ENCODE peak calls at places on chromosomes 4 and X, in six cellular contexts. One of them, this sample, is unnamed.

GRCh38 chrX:135437867-135438733 is 16.4 kb downstream of the SMIM10L2A start:
- DNase-seq in CD8-positive, alpha-beta memory T cell: no peak
- DNase-seq in esophagus muscularis mucosa: no peak
- DNase-seq in fibroblast of lung: no peak
- DNase-seq in transverse colon: no peak
- DNase-seq in H7: peak; percentile 70
- DNase-seq in this sample: no peak

GRCh38 chr4:14396183-14396582 is 606.1 kb upstream of the CPEB2 start:
- DNase-seq in CD8-positive, alpha-beta memory T cell: no peak
- DNase-seq in esophagus muscularis mucosa: no peak
- DNase-seq in fibroblast of lung: no peak
- DNase-seq in transverse colon: no peak
- DNase-seq in H7: no peak
- DNase-seq in this sample: no peak

GRCh38 chr4:3342182-3342854 is 49.5 kb downstream of the RGS12 start:
- DNase-seq in CD8-positive, alpha-beta memory T cell: no peak
- DNase-seq in esophagus muscularis mucosa: no peak
- DNase-seq in fibroblast of lung: peak; percentile 80
- DNase-seq in transverse colon: no peak
- DNase-seq in H7: no peak
- DNase-seq in this sample: peak; percentile 25

GRCh38 chr4:84887824-84888223 is 78.7 kb downstream of the WDFY3 start:
- DNase-seq in CD8-positive, alpha-beta memory T cell: no peak
- DNase-seq in esophagus muscularis mucosa: no peak
- DNase-seq in fibroblast of lung: peak; percentile 82
- DNase-seq in transverse colon: no peak
- DNase-seq in H7: no peak
- DNase-seq in this sample: no peak

GRCh38 chr4:11904117-11904535 is 475.4 kb upstream of the HS3ST1 start:
- DNase-seq in CD8-positive, alpha-beta memory T cell: no peak
- DNase-seq in esophagus muscularis mucosa: no peak
- DNase-seq in fibroblast of lung: peak; percentile 35
- DNase-seq in transverse colon: peak; percentile 24
- DNase-seq in H7: no peak
- DNase-seq in this sample: no peak

GRCh38 chr4:124061413-124061812 is 651.1 kb downstream of the ANKRD50 start:
- DNase-seq in CD8-positive, alpha-beta memory T cell: no peak
- DNase-seq in esophagus muscularis mucosa: no peak
- DNase-seq in fibroblast of lung: peak; percentile 78
- DNase-seq in transverse colon: no peak
- DNase-seq in H7: no peak
- DNase-seq in this sample: no peak

GRCh38 chr4:100079264-100079663 is 111.0 kb downstream of the DDIT4L start:
- DNase-seq in CD8-positive, alpha-beta memory T cell: no peak
- DNase-seq in esophagus muscularis mucosa: no peak
- DNase-seq in fibroblast of lung: no peak
- DNase-seq in transverse colon: no peak
- DNase-seq in H7: no peak
- DNase-seq in this sample: no peak

GRCh38 chr4:183718876-183719275 is 59.8 kb downstream of the TRAPPC11 start:
- DNase-seq in CD8-positive, alpha-beta memory T cell: no peak
- DNase-seq in esophagus muscularis mucosa: no peak
- DNase-seq in fibroblast of lung: no peak
- DNase-seq in transverse colon: no peak
- DNase-seq in H7: no peak
- DNase-seq in this sample: no peak

GRCh38 chrX:48831909-48832291 is 3.5 kb downstream of the PCSK1N start:
- DNase-seq in CD8-positive, alpha-beta memory T cell: no peak
- DNase-seq in esophagus muscularis mucosa: no peak
- DNase-seq in fibroblast of lung: no peak
- DNase-seq in transverse colon: no peak
- DNase-seq in H7: peak; percentile 83
- DNase-seq in this sample: no peak

GRCh38 chr4:54837576-54838140 is 179.9 kb downstream of the KIT start:
- DNase-seq in CD8-positive, alpha-beta memory T cell: no peak
- DNase-seq in esophagus muscularis mucosa: no peak
- DNase-seq in fibroblast of lung: peak; percentile 6
- DNase-seq in transverse colon: no peak
- DNase-seq in H7: no peak
- DNase-seq in this sample: no peak

GRCh38 chrX:42946544-42947223 is 168.7 kb upstream of the PPP1R2C start:
- DNase-seq in CD8-positive, alpha-beta memory T cell: no peak
- DNase-seq in esophagus muscularis mucosa: no peak
- DNase-seq in fibroblast of lung: no peak
- DNase-seq in transverse colon: no peak
- DNase-seq in H7: no peak
- DNase-seq in this sample: no peak

GRCh38 chr4:99300934-99301333 is 10.1 kb upstream of the ADH1A start:
- DNase-seq in CD8-positive, alpha-beta memory T cell: no peak
- DNase-seq in esophagus muscularis mucosa: peak; percentile 98
- DNase-seq in fibroblast of lung: peak; percentile 100
- DNase-seq in transverse colon: peak; percentile 76
- DNase-seq in H7: no peak
- DNase-seq in this sample: peak; percentile 89

GRCh38 chr4:175106301-175106700 is 188.1 kb downstream of the ADAM29 start:
- DNase-seq in CD8-positive, alpha-beta memory T cell: no peak
- DNase-seq in esophagus muscularis mucosa: no peak
- DNase-seq in fibroblast of lung: no peak
- DNase-seq in transverse colon: no peak
- DNase-seq in H7: no peak
- DNase-seq in this sample: no peak

GRCh38 chr4:26936284-26937065 is 75.8 kb downstream of the STIM2 start:
- DNase-seq in CD8-positive, alpha-beta memory T cell: no peak
- DNase-seq in esophagus muscularis mucosa: no peak
- DNase-seq in fibroblast of lung: peak; percentile 33
- DNase-seq in transverse colon: no peak
- DNase-seq in H7: no peak
- DNase-seq in this sample: no peak

GRCh38 chr4:137621056-137621455 is 88.8 kb upstream of the PCDH18 start:
- DNase-seq in CD8-positive, alpha-beta memory T cell: no peak
- DNase-seq in esophagus muscularis mucosa: no peak
- DNase-seq in fibroblast of lung: no peak
- DNase-seq in transverse colon: no peak
- DNase-seq in H7: no peak
- DNase-seq in this sample: no peak

GRCh38 chr4:89254847-89255246 is 52.8 kb downstream of the GPRIN3 start:
- DNase-seq in CD8-positive, alpha-beta memory T cell: peak; percentile 20
- DNase-seq in esophagus muscularis mucosa: no peak
- DNase-seq in fibroblast of lung: peak; percentile 23
- DNase-seq in transverse colon: peak; percentile 40
- DNase-seq in H7: peak; percentile 63
- DNase-seq in this sample: no peak

GRCh38 chr4:108700358-108700757 is 50.0 kb downstream of the OSTC start:
- DNase-seq in CD8-positive, alpha-beta memory T cell: no peak
- DNase-seq in esophagus muscularis mucosa: no peak
- DNase-seq in fibroblast of lung: peak; percentile 19
- DNase-seq in transverse colon: no peak
- DNase-seq in H7: no peak
- DNase-seq in this sample: peak; percentile 38

GRCh38 chrX:40166582-40166981 is 68.8 kb upstream of the BCOR start:
- DNase-seq in CD8-positive, alpha-beta memory T cell: no peak
- DNase-seq in esophagus muscularis mucosa: no peak
- DNase-seq in fibroblast of lung: no peak
- DNase-seq in transverse colon: no peak
- DNase-seq in H7: peak; percentile 66
- DNase-seq in this sample: no peak

GRCh38 chrX:11334165-11334564 is 41.0 kb downstream of the AMELX start:
- DNase-seq in CD8-positive, alpha-beta memory T cell: no peak
- DNase-seq in esophagus muscularis mucosa: no peak
- DNase-seq in fibroblast of lung: no peak
- DNase-seq in transverse colon: no peak
- DNase-seq in H7: no peak
- DNase-seq in this sample: no peak

GRCh38 chr4:3256230-3257124 is 7.5 kb downstream of the MSANTD1 start:
- DNase-seq in CD8-positive, alpha-beta memory T cell: no peak
- DNase-seq in esophagus muscularis mucosa: no peak
- DNase-seq in fibroblast of lung: no peak
- DNase-seq in transverse colon: peak; percentile 3
- DNase-seq in H7: peak; percentile 44
- DNase-seq in this sample: no peak

GRCh38 chr4:57064811-57065711 is 45.1 kb downstream of the IGFBP7 start:
- DNase-seq in CD8-positive, alpha-beta memory T cell: no peak
- DNase-seq in esophagus muscularis mucosa: no peak
- DNase-seq in fibroblast of lung: peak; percentile 83
- DNase-seq in transverse colon: peak; percentile 45
- DNase-seq in H7: no peak
- DNase-seq in this sample: peak; percentile 92

GRCh38 chrX:136810493-136810892 is 29.8 kb upstream of the ARHGEF6 start:
- DNase-seq in CD8-positive, alpha-beta memory T cell: no peak
- DNase-seq in esophagus muscularis mucosa: no peak
- DNase-seq in fibroblast of lung: no peak
- DNase-seq in transverse colon: no peak
- DNase-seq in H7: no peak
- DNase-seq in this sample: no peak

GRCh38 chrX:128816919-128817318 is 706.4 kb downstream of the SMARCA1 start:
- DNase-seq in CD8-positive, alpha-beta memory T cell: no peak
- DNase-seq in esophagus muscularis mucosa: no peak
- DNase-seq in fibroblast of lung: no peak
- DNase-seq in transverse colon: no peak
- DNase-seq in H7: peak; percentile 53
- DNase-seq in this sample: no peak

GRCh38 chrX:40172169-40172979 is 74.6 kb upstream of the BCOR start:
- DNase-seq in CD8-positive, alpha-beta memory T cell: no peak
- DNase-seq in esophagus muscularis mucosa: no peak
- DNase-seq in fibroblast of lung: peak; percentile 56
- DNase-seq in transverse colon: peak; percentile 64
- DNase-seq in H7: peak; percentile 76
- DNase-seq in this sample: no peak

GRCh38 chr4:120286813-120287212 is 220.2 kb upstream of the MAD2L1 start:
- DNase-seq in CD8-positive, alpha-beta memory T cell: no peak
- DNase-seq in esophagus muscularis mucosa: no peak
- DNase-seq in fibroblast of lung: peak; percentile 2
- DNase-seq in transverse colon: no peak
- DNase-seq in H7: peak; percentile 8
- DNase-seq in this sample: no peak

GRCh38 chrX:69556094-69557011 is 52.2 kb downstream of the NALF2 start:
- DNase-seq in CD8-positive, alpha-beta memory T cell: no peak
- DNase-seq in esophagus muscularis mucosa: no peak
- DNase-seq in fibroblast of lung: peak; percentile 26
- DNase-seq in transverse colon: no peak
- DNase-seq in H7: peak; percentile 62
- DNase-seq in this sample: no peak

GRCh38 chr4:139301821-139302611 is at the start of gene NDUFC1:
- DNase-seq in CD8-positive, alpha-beta memory T cell: peak; percentile 55
- DNase-seq in esophagus muscularis mucosa: no peak
- DNase-seq in fibroblast of lung: peak; percentile 37
- DNase-seq in transverse colon: peak; percentile 65
- DNase-seq in H7: peak; percentile 80
- DNase-seq in this sample: no peak

GRCh38 chrX:120125444-120125843 is 9.7 kb upstream of the RHOXF1 start:
- DNase-seq in CD8-positive, alpha-beta memory T cell: no peak
- DNase-seq in esophagus muscularis mucosa: no peak
- DNase-seq in fibroblast of lung: peak; percentile 8
- DNase-seq in transverse colon: no peak
- DNase-seq in H7: no peak
- DNase-seq in this sample: no peak

GRCh38 chr4:168598191-168598590 is 101.3 kb downstream of the PALLD start:
- DNase-seq in CD8-positive, alpha-beta memory T cell: no peak
- DNase-seq in esophagus muscularis mucosa: no peak
- DNase-seq in fibroblast of lung: no peak
- DNase-seq in transverse colon: no peak
- DNase-seq in H7: no peak
- DNase-seq in this sample: peak; percentile 62

DNA sequence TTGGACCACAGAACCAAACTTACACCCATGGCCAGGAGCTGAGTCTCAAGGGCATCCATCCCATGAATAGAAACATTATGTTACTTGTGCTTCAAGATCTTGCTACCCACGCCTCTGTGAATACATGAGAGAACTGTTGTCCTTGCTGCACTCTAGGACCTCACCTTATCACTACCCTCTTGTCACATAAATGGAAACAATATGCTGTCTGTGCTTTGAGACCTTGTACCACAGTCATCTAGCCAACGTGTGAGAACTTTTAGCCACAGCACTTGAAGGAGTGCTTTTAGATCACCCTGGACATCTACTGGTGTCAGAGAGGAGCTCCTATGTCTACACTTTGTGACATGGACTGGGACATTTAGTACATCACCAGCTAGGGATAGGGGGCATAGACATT is 30.7 kb upstream of the HUWE1 start:
- DNase-seq in CD8-positive, alpha-beta memory T cell: no peak
- DNase-seq in esophagus muscularis mucosa: no peak
- DNase-seq in fibroblast of lung: no peak
- DNase-seq in transverse colon: no peak
- DNase-seq in H7: no peak
- DNase-seq in this sample: no peak
- H3K4me3 ChIP-seq in CD8-positive, alpha-beta memory T cell: peak overlapping the region; percentile 13
- H3K4me3 ChIP-seq in esophagus muscularis mucosa: no peak overlapping the region
- H3K4me3 ChIP-seq in fibroblast of lung: no peak overlapping the region
- H3K4me3 ChIP-seq in transverse colon: no peak overlapping the region
- H3K4me3 ChIP-seq in H7: no peak overlapping the region
- H3K4me3 ChIP-seq in this sample: no peak overlapping the region

GRCh38 chr4:165766976-165767375 is 106.1 kb upstream of the TLL1 start:
- DNase-seq in CD8-positive, alpha-beta memory T cell: no peak
- DNase-seq in esophagus muscularis mucosa: no peak
- DNase-seq in fibroblast of lung: no peak
- DNase-seq in transverse colon: no peak
- DNase-seq in H7: no peak
- DNase-seq in this sample: no peak
- H3K4me3 ChIP-seq in CD8-positive, alpha-beta memory T cell: no peak overlapping the region
- H3K4me3 ChIP-seq in esophagus muscularis mucosa: no peak overlapping the region
- H3K4me3 ChIP-seq in fibroblast of lung: no peak overlapping the region
- H3K4me3 ChIP-seq in transverse colon: no peak overlapping the region
- H3K4me3 ChIP-seq in H7: no peak overlapping the region
- H3K4me3 ChIP-seq in this sample: no peak overlapping the region

GRCh38 chrX:9340619-9341304 is 124.1 kb upstream of the TBL1X start:
- DNase-seq in CD8-positive, alpha-beta memory T cell: no peak
- DNase-seq in esophagus muscularis mucosa: no peak
- DNase-seq in fibroblast of lung: peak; percentile 48
- DNase-seq in transverse colon: peak; percentile 26
- DNase-seq in H7: peak; percentile 59
- DNase-seq in this sample: no peak
- H3K4me3 ChIP-seq in CD8-positive, alpha-beta memory T cell: peak overlapping the region; percentile 55
- H3K4me3 ChIP-seq in esophagus muscularis mucosa: peak overlapping the region; percentile 31
- H3K4me3 ChIP-seq in fibroblast of lung: no peak overlapping the region
- H3K4me3 ChIP-seq in transverse colon: no peak overlapping the region
- H3K4me3 ChIP-seq in H7: no peak overlapping the region
- H3K4me3 ChIP-seq in this sample: no peak overlapping the region

GRCh38 chr4:78480286-78480685 is 71.3 kb upstream of the ANXA3 start:
- DNase-seq in CD8-positive, alpha-beta memory T cell: no peak
- DNase-seq in esophagus muscularis mucosa: no peak
- DNase-seq in fibroblast of lung: no peak
- DNase-seq in transverse colon: no peak
- DNase-seq in H7: no peak
- DNase-seq in this sample: no peak

GRCh38 chr4:78477276-78477675 is 74.3 kb upstream of the ANXA3 start:
- DNase-seq in CD8-positive, alpha-beta memory T cell: no peak
- DNase-seq in esophagus muscularis mucosa: no peak
- DNase-seq in fibroblast of lung: peak; percentile 20
- DNase-seq in transverse colon: no peak
- DNase-seq in H7: no peak
- DNase-seq in this sample: peak; percentile 17

GRCh38 chr4:78481180-78481579 is 70.4 kb upstream of the ANXA3 start:
- DNase-seq in CD8-positive, alpha-beta memory T cell: no peak
- DNase-seq in esophagus muscularis mucosa: no peak
- DNase-seq in fibroblast of lung: peak; percentile 58
- DNase-seq in transverse colon: no peak
- DNase-seq in H7: no peak
- DNase-seq in this sample: peak; percentile 86

GRCh38 chr4:78478523-78478922 is 73.0 kb upstream of the ANXA3 start:
- DNase-seq in CD8-positive, alpha-beta memory T cell: no peak
- DNase-seq in esophagus muscularis mucosa: no peak
- DNase-seq in fibroblast of lung: peak; percentile 8
- DNase-seq in transverse colon: no peak
- DNase-seq in H7: no peak
- DNase-seq in this sample: no peak

GRCh38 chr4:78476108-78476704 is 75.4 kb upstream of the ANXA3 start:
- DNase-seq in CD8-positive, alpha-beta memory T cell: no peak
- DNase-seq in esophagus muscularis mucosa: no peak
- DNase-seq in fibroblast of lung: no peak
- DNase-seq in transverse colon: no peak
- DNase-seq in H7: no peak
- DNase-seq in this sample: no peak
- H3K4me3 ChIP-seq in CD8-positive, alpha-beta memory T cell: no peak overlapping the region
- H3K4me3 ChIP-seq in esophagus muscularis mucosa: no peak overlapping the region
- H3K4me3 ChIP-seq in fibroblast of lung: no peak overlapping the region
- H3K4me3 ChIP-seq in transverse colon: no peak overlapping the region
- H3K4me3 ChIP-seq in H7: no peak overlapping the region
- H3K4me3 ChIP-seq in this sample: no peak overlapping the region

This sample was measured in AG09309.